ENCODE peak calls at places on chromosomes 6 and 20, in ten cellular contexts. C, R, U, W, E, X, M, A, V and J are unnamed samples.

GRCh38 chr6:44339763-44340625 is 2.5 kb upstream of the SPATS1 start:
- DNase-seq in A (no peak), M (no peak), E (no peak), X (no peak), V (peak), W (peak), R (no peak), C (peak), U (no peak), J (peak)

GRCh38 chr6:44332585-44332984 is 9.9 kb upstream of the SPATS1 start:
- DNase-seq in V (no peak), U (no peak), X (peak), W (no peak), C (no peak), E (no peak), M (no peak), A (no peak), R (no peak), J (no peak)

GRCh38 chr6:2839195-2839981 is 2.3 kb downstream of the SERPINB1 start:
- DNase-seq in A (no peak), V (peak), M (no peak), U (no peak), E (no peak), W (no peak), X (peak), C (peak), R (no peak), J (no peak)

GRCh38 chr20:56382696-56383095 is 9.3 kb downstream of the AURKA start:
- DNase-seq in A (no peak), M (no peak), U (no peak), E (no peak), W (no peak), X (no peak), R (no peak), V (no peak), C (no peak), J (no peak)

GRCh38 chr6:43695078-43695966 is 7.7 kb upstream of the MRPS18A start:
- DNase-seq in U (peak), W (no peak), R (no peak), M (no peak), C (no peak), E (no peak), A (no peak), X (no peak), V (no peak), J (no peak)

GRCh38 chr6:30915591-30915946 is 1.5 kb downstream of the VARS2 start:
- DNase-seq in U (no peak), R (peak), W (peak), C (peak), X (peak), V (peak), A (no peak), E (peak), M (no peak), J (peak)

GRCh38 chr6:41073968-41074691 is 1.4 kb downstream of the NFYA start:
- DNase-seq in R (no peak), U (no peak), X (peak), V (peak), W (no peak), E (peak), C (peak), M (no peak), A (no peak), J (no peak)

GRCh38 chr6:160348552-160349441 is 619 bp downstream of the SLC22A3 start:
- DNase-seq in X (peak), U (peak), V (peak), E (no peak), R (no peak), A (no peak), C (peak), W (no peak), M (peak), J (peak)

GRCh38 chr6:105626290-105627158 is 223.6 kb upstream of the PREP start:
- DNase-seq in E (no peak), R (no peak), X (no peak), W (no peak), C (no peak), M (no peak), V (no peak), U (no peak), A (no peak), J (no peak)

GRCh38 chr6:3291346-3291745 is 32.6 kb downstream of the PSMG4 start:
- DNase-seq in C (peak), M (no peak), U (no peak), W (no peak), R (no peak), A (no peak), E (no peak), X (no peak), V (no peak), J (no peak)

GRCh38 chr20:44357555-44358130 is 2.1 kb downstream of the HNF4A start:
- DNase-seq in A (no peak), E (peak), C (no peak), X (no peak), U (no peak), M (no peak), V (peak), W (no peak), R (no peak), J (no peak)

GRCh38 chr20:62359491-62360121 is 7.5 kb downstream of the LAMA5 start:
- DNase-seq in E (no peak), M (peak), X (peak), C (no peak), U (no peak), A (no peak), W (no peak), R (no peak), V (peak), J (no peak)

GRCh38 chr6:118804091-118804490 is 89.9 kb upstream of the ASF1A start:
- DNase-seq in A (no peak), U (no peak), C (no peak), M (no peak), R (no peak), X (no peak), E (no peak), W (no peak), V (no peak), J (no peak)

GRCh38 chr6:76831299-76831698 is 632.0 kb downstream of the HTR1B start:
- DNase-seq in C (no peak), E (no peak), A (no peak), W (no peak), R (no peak), M (no peak), V (no peak), X (no peak), U (no peak), J (no peak)

GRCh38 chr6:37173573-37174195 is 3.7 kb downstream of the PIM1 start:
- DNase-seq in M (no peak), W (no peak), X (no peak), E (no peak), U (no peak), C (peak), A (peak), V (peak), R (no peak), J (peak)

GRCh38 chr6:151121900-151122299 is 117.9 kb upstream of the AKAP12 start:
- DNase-seq in M (peak), U (no peak), C (no peak), R (no peak), W (no peak), X (no peak), V (no peak), A (no peak), E (no peak), J (no peak)

GRCh38 chr6:111423960-111424846 is 58.8 kb downstream of the REV3L start:
- DNase-seq in V (peak), W (no peak), A (no peak), U (no peak), C (peak), R (no peak), E (no peak), M (no peak), X (peak), J (no peak)

GRCh38 chr6:44304282-44305199 is 8.6 kb downstream of the AARS2 start:
- DNase-seq in A (peak), U (no peak), C (peak), V (peak), E (peak), M (no peak), X (peak), R (no peak), W (no peak), J (peak)

GRCh38 chr20:58868795-58869194 is 16.3 kb downstream of the GNAS start:
- DNase-seq in E (peak), W (no peak), M (no peak), V (no peak), X (no peak), R (no peak), U (no peak), A (no peak), C (no peak), J (no peak)

GRCh38 chr6:159691963-159692287 is 1.1 kb downstream of the SOD2 start:
- DNase-seq in C (peak), A (no peak), E (peak), W (no peak), X (no peak), R (no peak), V (no peak), M (no peak), U (no peak), J (peak)

GRCh38 chr6:44662461-44663121 is 275.1 kb downstream of the CDC5L start:
- DNase-seq in R (no peak), C (no peak), A (no peak), M (no peak), E (peak), W (peak), X (peak), V (peak), U (no peak), J (no peak)

GRCh38 chr6:108441141-108441540 is 119.6 kb upstream of the FOXO3 start:
- DNase-seq in X (no peak), R (no peak), E (no peak), C (no peak), U (no peak), W (no peak), V (peak), M (no peak), A (no peak), J (no peak)

GRCh38 chr6:166005401-166005845 is 162.2 kb downstream of the TBXT start:
- DNase-seq in M (peak), U (no peak), A (no peak), W (no peak), R (no peak), V (peak), X (peak), C (peak), E (no peak), J (no peak)

GRCh38 chr6:88761237-88762031 is 202.0 kb downstream of the RNGTT start:
- DNase-seq in A (no peak), W (no peak), U (no peak), R (no peak), C (no peak), E (peak), M (no peak), V (no peak), X (no peak), J (peak)

GRCh38 chr20:10982692-10983091 is 308.9 kb upstream of the JAG1 start:
- DNase-seq in W (peak), U (no peak), R (peak), E (no peak), V (peak), M (peak), X (peak), A (no peak), C (peak), J (no peak)

DNA sequence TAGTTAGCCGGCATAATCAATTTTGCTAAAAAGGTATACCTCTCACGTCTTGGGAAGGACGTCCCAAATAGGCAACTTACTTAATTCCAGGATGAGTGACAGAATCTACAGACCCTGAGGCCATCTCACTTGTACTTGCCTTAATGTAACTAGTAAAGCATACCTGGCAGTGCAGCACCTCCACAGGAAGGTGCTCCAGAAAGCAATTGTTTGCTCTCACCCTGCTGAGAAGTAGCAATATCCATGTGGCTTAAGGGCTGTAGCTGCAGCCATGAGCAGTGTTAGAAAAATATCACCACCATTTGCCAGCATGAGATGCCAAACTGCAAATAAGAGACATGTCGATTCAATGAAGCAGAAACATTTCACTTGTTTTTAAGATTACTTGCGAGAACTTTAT is 151.5 kb downstream of the PRL start:
- DNase-seq in R (no peak), E (no peak), C (no peak), U (no peak), X (no peak), A (no peak), M (no peak), W (no peak), V (no peak), J (no peak)
- TF ChIP-seq CTCF in R (no peak), E (no peak), C (no peak), U (no peak), X (no peak), A (no peak), M (no peak), W (no peak), V (no peak), J (no peak)

GRCh38 chr6:70982747-70983146 is 25.9 kb upstream of the B3GAT2 start:
- DNase-seq in R (no peak), M (no peak), U (no peak), V (no peak), A (no peak), C (no peak), W (no peak), E (no peak), X (no peak), J (no peak)

GRCh38 chr6:70985151-70985550 is 28.3 kb upstream of the B3GAT2 start:
- DNase-seq in U (no peak), C (no peak), E (no peak), R (no peak), X (no peak), W (no peak), M (no peak), A (no peak), V (no peak), J (no peak)

GRCh38 chr6:70980800-70981199 is 23.9 kb upstream of the B3GAT2 start:
- DNase-seq in R (no peak), C (no peak), W (no peak), X (no peak), U (no peak), V (no peak), M (no peak), E (no peak), A (no peak), J (no peak)
- TF ChIP-seq CTCF in R (no peak), C (no peak), W (no peak), X (no peak), U (no peak), V (no peak), M (no peak), E (no peak), A (no peak), J (no peak)

DNA sequence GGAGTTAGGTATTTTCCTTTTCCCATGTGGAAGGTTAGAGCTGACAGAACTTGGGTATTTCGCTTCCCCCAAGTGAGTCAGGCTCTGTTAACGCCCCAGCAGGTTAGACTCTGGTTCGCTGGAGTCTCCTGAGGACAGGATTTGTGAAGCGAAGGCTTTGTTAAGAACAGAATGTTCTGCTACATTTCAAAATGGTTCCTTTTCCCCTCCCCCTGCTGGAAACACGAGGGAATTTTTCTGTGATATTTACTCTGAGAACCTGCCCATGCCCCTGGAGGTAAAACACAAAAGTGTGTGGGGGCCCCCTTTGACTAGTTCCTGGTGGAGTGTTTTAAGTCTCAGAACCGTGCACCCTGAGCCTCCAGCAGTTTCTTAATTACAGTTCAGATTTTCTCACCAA is 731.4 kb upstream of the CITED2 start:
- DNase-seq in A (no peak), W (no peak), X (peak), U (no peak), R (no peak), M (no peak), V (peak), E (peak), C (no peak), J (no peak)
- TF ChIP-seq CTCF in A (no peak), W (no peak), X (peak), U (peak), R (peak), M (no peak), V (peak), E (peak), C (peak), J (no peak)

GRCh38 chr6:29519291-29520010 is 31.7 kb upstream of the MAS1L start:
- DNase-seq in C (no peak), W (no peak), R (no peak), U (no peak), M (no peak), A (no peak), V (no peak), X (no peak), E (no peak), J (no peak)
- TF ChIP-seq CTCF in C (no peak), W (no peak), R (no peak), U (no peak), M (no peak), A (no peak), V (no peak), X (no peak), E (no peak), J (no peak)

GRCh38 chr20:38548356-38549083 is 32.5 kb upstream of the ADIG start:
- DNase-seq in W (no peak), C (no peak), R (no peak), V (no peak), E (no peak), U (no peak), M (no peak), A (no peak), X (no peak), J (no peak)

GRCh38 chr20:38547288-38547825 is 33.6 kb upstream of the ADIG start:
- DNase-seq in V (no peak), U (no peak), M (no peak), R (no peak), C (no peak), E (no peak), X (no peak), A (no peak), W (no peak), J (no peak)

GRCh38 chr20:38551056-38551626 is 29.9 kb upstream of the ADIG start:
- DNase-seq in V (no peak), W (no peak), A (no peak), X (no peak), E (no peak), R (no peak), C (no peak), M (no peak), U (no peak), J (no peak)

GRCh38 chr20:38545771-38546170 is 35.2 kb upstream of the ADIG start:
- DNase-seq in X (no peak), M (no peak), C (no peak), R (no peak), V (no peak), E (no peak), A (no peak), U (no peak), W (no peak), J (no peak)

DNA sequence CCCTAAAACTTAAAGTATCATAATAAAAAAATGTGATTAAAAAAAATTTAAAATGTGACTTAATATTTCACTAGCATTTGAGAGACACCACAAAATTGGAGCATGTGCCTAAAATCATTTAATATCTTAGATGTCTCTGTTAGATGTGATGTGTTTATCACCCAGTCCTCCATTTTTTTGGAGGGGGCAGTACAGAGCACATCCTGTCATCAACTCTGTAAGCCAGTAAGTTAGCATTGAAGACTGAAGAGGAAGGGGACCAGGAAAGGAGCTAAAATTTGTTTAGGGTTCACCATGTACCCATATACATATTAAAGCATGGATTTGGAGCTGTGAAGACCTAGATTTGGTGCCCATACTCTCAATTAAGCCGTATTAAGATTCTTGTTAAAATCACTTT is 30.7 kb upstream of the ADIG start:
- DNase-seq in X (no peak), M (no peak), U (no peak), W (no peak), E (peak), C (no peak), R (no peak), V (no peak), A (no peak), J (peak)
- TF ChIP-seq CTCF in X (no peak), M (no peak), U (peak), W (no peak), E (peak), C (peak), R (no peak), V (no peak), A (no peak), J (peak)

GRCh38 chr6:137975058-137975940 is 108.2 kb downstream of the TNFAIP3 start:
- DNase-seq in M (no peak), E (peak), W (no peak), A (no peak), R (no peak), X (peak), C (no peak), U (no peak), V (peak), J (peak)
- TF ChIP-seq CTCF in M (peak), E (peak), W (peak), A (peak), R (peak), X (peak), C (peak), U (peak), V (peak), J (peak)

DNA sequence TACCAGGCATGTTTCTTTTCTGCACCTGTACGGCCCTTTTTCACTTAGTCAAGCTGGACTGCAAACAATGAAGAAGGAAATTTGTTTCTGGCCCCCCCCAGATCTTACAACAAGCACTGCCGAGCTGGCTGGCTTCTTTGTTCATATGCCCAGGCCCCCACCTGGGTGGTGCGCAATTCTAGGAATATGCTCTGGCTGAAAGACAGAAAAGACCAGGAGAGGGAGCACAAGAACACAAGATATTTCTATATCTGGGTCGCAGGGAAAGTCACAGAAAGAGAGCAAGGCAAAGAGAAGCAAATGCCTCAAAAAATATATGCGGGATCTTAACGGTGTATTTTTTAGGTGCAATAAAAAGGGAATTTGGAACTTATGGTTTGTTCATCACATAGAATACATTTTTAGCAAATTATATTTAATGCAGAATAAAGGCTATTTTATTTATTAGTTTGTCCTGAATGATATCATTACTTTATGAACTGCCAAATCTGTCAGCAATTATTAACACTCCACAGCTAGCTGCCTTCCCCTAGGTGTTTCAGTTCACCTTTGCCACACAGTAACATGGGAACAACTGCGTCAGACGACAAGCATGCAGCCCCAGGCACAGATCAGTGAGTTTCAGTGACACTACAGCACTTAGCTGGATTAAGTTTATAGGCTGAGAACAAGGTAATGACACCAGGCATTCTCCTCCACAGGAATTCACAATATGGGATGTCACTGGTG is 76.5 kb downstream of the GJA10 start:
- DNase-seq in R (no peak), C (peak), W (no peak), X (peak), A (peak), E (peak), U (peak), M (peak), V (peak), J (no peak)
- TF ChIP-seq CTCF in R (peak), C (peak), W (peak), X (peak), A (peak), E (peak), U (peak), M (peak), V (peak), J (no peak)